ENCODE peak calls at places on chromosomes 11 and 22, in four cellular contexts. N is RWPE1, X is BE2C, B is left ventricle myocardium inferior. K is an unnamed sample.

GRCh38 chr11:9758676-9759518 is 95.0 kb downstream of the SWAP70 start:
- DNase-seq in X (peak), B (peak), N (peak), K (peak)

GRCh38 chr11:8809605-8810272 is 101.2 kb upstream of the AKIP1 start:
- DNase-seq in N (peak), X (no peak), B (no peak), K (no peak)

GRCh38 chr11:111733009-111733408 is 33.2 kb downstream of the PPP2R1B start:
- DNase-seq in N (no peak), X (no peak), B (peak), K (peak)

GRCh38 chr11:22566293-22566692 is 59.3 kb downstream of the FANCF start:
- DNase-seq in N (no peak), X (no peak), B (no peak), K (no peak)

GRCh38 chr11:34916810-34917780 is 677 bp downstream of the PDHX start:
- DNase-seq in B (no peak), X (no peak), N (peak), K (peak)

GRCh38 chr11:124115782-124116616 is 749 bp downstream of the VWA5A start:
- DNase-seq in B (no peak), X (no peak), N (no peak), K (peak)

GRCh38 chr11:65047581-65048422 is 6.8 kb downstream of the SAC3D1 start:
- DNase-seq in N (no peak), X (no peak), B (peak), K (peak)

GRCh38 chr11:61763930-61764605 is 11.6 kb downstream of the MYRF start:
- DNase-seq in N (no peak), X (no peak), B (no peak), K (no peak)

GRCh38 chr11:83819936-83820549 is 533.9 kb upstream of the CCDC90B start:
- DNase-seq in X (no peak), B (no peak), N (peak), K (peak)

GRCh38 chr11:107689317-107690202 is 22.3 kb downstream of the SLN start:
- DNase-seq in N (peak), X (peak), B (peak), K (peak)

GRCh38 chr22:37982151-37982838 is 2.1 kb downstream of the SOX10 start:
- DNase-seq in N (no peak), X (no peak), B (no peak), K (no peak)

K was measured in choroid plexus epithelial cell.